ENCODE peak calls at places on chromosomes 1 and 21, in seven cellular contexts. Q, A, H, P, D, R and J are unnamed samples.

GRCh38 chr1:200968469-200969410 is 54.8 kb downstream of the KIF21B start:
- DNase-seq in R (no peak), Q (no peak), P (no peak), H (no peak), D (no peak), A (no peak), J (no peak)

GRCh38 chr1:51264470-51264869 is 28.4 kb downstream of the RNF11 start:
- DNase-seq in A (no peak), R (no peak), H (no peak), Q (no peak), D (no peak), P (no peak), J (no peak)

GRCh38 chr1:212557739-212558664 is 50.6 kb upstream of the ATF3 start:
- DNase-seq in D (no peak), A (no peak), R (no peak), H (no peak), P (no peak), Q (no peak), J (no peak)

GRCh38 chr21:42107881-42108553 is 36.9 kb downstream of the UMODL1 start:
- DNase-seq in R (peak; percentile 30), P (peak; percentile 87), D (peak; percentile 65), Q (peak; percentile 63), H (peak; percentile 79), A (peak; percentile 47), J (peak; percentile 42)

GRCh38 chr1:90730247-90731022 is 13.3 kb upstream of the BARHL2 start:
- DNase-seq in Q (no peak), R (no peak), P (peak; percentile 87), D (no peak), H (no peak), A (peak; percentile 32), J (no peak)

GRCh38 chr1:32393136-32393535 is 1.1 kb downstream of the BSDC1 start:
- DNase-seq in P (no peak), D (no peak), H (peak; percentile 21), R (no peak), Q (no peak), A (no peak), J (no peak)

GRCh38 chr1:95023399-95024050 is 49.2 kb downstream of the ALG14 start:
- DNase-seq in R (no peak), D (no peak), H (no peak), P (no peak), A (no peak), Q (no peak), J (no peak)

GRCh38 chr1:8625981-8626898 is 191.2 kb downstream of the RERE start:
- DNase-seq in A (no peak), P (no peak), Q (no peak), R (no peak), D (no peak), H (no peak), J (no peak)

GRCh38 chr1:44947060-44947773 is 39.2 kb downstream of the EIF2B3 start:
- DNase-seq in P (peak; percentile 20), D (no peak), Q (no peak), A (peak; percentile 76), R (no peak), H (no peak), J (no peak)

GRCh38 chr1:234309598-234310459 is 63.4 kb upstream of the COA6 start:
- DNase-seq in D (peak; percentile 59), A (peak; percentile 81), Q (peak; percentile 51), H (peak; percentile 83), P (peak; percentile 74), R (peak; percentile 57), J (peak; percentile 60)

GRCh38 chr21:37467082-37467481 is 100.5 kb downstream of the DYRK1A start:
- DNase-seq in R (no peak), P (no peak), D (no peak), Q (no peak), H (no peak), A (no peak), J (no peak)

GRCh38 chr1:145988773-145989172 is 7.6 kb downstream of the TXNIP start:
- DNase-seq in D (no peak), A (no peak), P (no peak), H (no peak), Q (no peak), R (no peak), J (no peak)

GRCh38 chr1:168227620-168228019 is 1.8 kb downstream of the SFT2D2 start:
- DNase-seq in H (no peak), P (no peak), D (no peak), Q (no peak), R (no peak), A (no peak), J (no peak)

GRCh38 chr1:182604128-182604834 is at the start of gene RGS16:
- DNase-seq in D (peak; percentile 83), A (peak; percentile 93), Q (peak; percentile 68), R (peak; percentile 71), H (peak; percentile 97), P (peak; percentile 92), J (peak; percentile 94)

GRCh38 chr1:62395291-62395690 is 41.6 kb upstream of the USP1 start:
- DNase-seq in A (no peak), D (no peak), Q (no peak), R (no peak), H (no peak), P (no peak), J (peak; percentile 71)

GRCh38 chr21:26297856-26298255 is 127.3 kb upstream of the APP start:
- DNase-seq in H (no peak), D (no peak), R (no peak), P (no peak), Q (no peak), A (no peak), J (no peak)

GRCh38 chr1:245842106-245842505 is 665.0 kb downstream of the SMYD3 start:
- DNase-seq in H (no peak), D (no peak), R (no peak), A (no peak), Q (no peak), P (no peak), J (no peak)

GRCh38 chr1:54538538-54538937 is 9.5 kb upstream of the ACOT11 start:
- DNase-seq in A (no peak), H (no peak), Q (no peak), R (no peak), P (no peak), D (no peak), J (no peak)

GRCh38 chr1:58874757-58875755 is 91.2 kb upstream of the JUN start:
- DNase-seq in A (peak; percentile 97), D (no peak), R (no peak), H (no peak), Q (peak; percentile 34), P (peak; percentile 61), J (peak; percentile 63)

GRCh38 chr1:160767417-160768294 is 28.3 kb upstream of the LY9 start:
- DNase-seq in A (no peak), D (no peak), H (peak; percentile 59), R (no peak), Q (no peak), P (no peak), J (no peak)

GRCh38 chr1:211648980-211649934 is 26.2 kb downstream of the NEK2 start:
- DNase-seq in H (peak; percentile 49), R (no peak), Q (no peak), A (no peak), D (no peak), P (no peak), J (peak; percentile 82)

GRCh38 chr1:34037856-34038255 is 127.2 kb downstream of the CSMD2 start:
- DNase-seq in D (no peak), H (no peak), P (no peak), Q (no peak), R (no peak), A (no peak), J (no peak)

GRCh38 chr1:13605159-13605558 is 21.5 kb downstream of the PDPN start:
- DNase-seq in H (no peak), A (no peak), R (no peak), D (no peak), Q (no peak), P (no peak), J (no peak)

GRCh38 chr1:109186704-109187071 is 27.0 kb upstream of the SARS1 start:
- DNase-seq in Q (no peak), H (no peak), R (no peak), D (no peak), P (peak; percentile 68), A (no peak), J (peak; percentile 93)

GRCh38 chr21:39021475-39021832 is 161.8 kb downstream of the PSMG1 start:
- DNase-seq in P (no peak), H (no peak), Q (no peak), R (no peak), D (no peak), A (no peak), J (no peak)

GRCh38 chr1:101365881-101366280 is 129.1 kb downstream of the S1PR1 start:
- DNase-seq in D (no peak), H (no peak), P (no peak), Q (no peak), A (no peak), R (no peak), J (no peak)